ENCODE peak calls at places on chromosomes 11 and 22, in four cellular contexts. One of them, this sample, is unnamed.

GRCh38 chr11:5380740-5381342 is 2.8 kb upstream of the OR51M1 start:
- DNase-seq in kidney: no peak
- DNase-seq in heart right ventricle: peak; percentile 32
- DNase-seq in lower lobe of right lung: no peak
- DNase-seq in this sample: peak; percentile 83

GRCh38 chr11:126082251-126083109 is 19.8 kb upstream of the CDON start:
- DNase-seq in kidney: no peak
- DNase-seq in heart right ventricle: no peak
- DNase-seq in lower lobe of right lung: no peak
- DNase-seq in this sample: no peak

GRCh38 chr22:41401781-41402648 is 20.3 kb downstream of the TEF start:
- DNase-seq in kidney: peak; percentile 84
- DNase-seq in heart right ventricle: peak; percentile 73
- DNase-seq in lower lobe of right lung: peak; percentile 81
- DNase-seq in this sample: peak; percentile 81

GRCh38 chr11:2159536-2160413 is 1.2 kb downstream of the INS start:
- DNase-seq in kidney: no peak
- DNase-seq in heart right ventricle: no peak
- DNase-seq in lower lobe of right lung: no peak
- DNase-seq in this sample: no peak

GRCh38 chr11:110373061-110373702 is 56.6 kb upstream of the FDX1 start:
- DNase-seq in kidney: no peak
- DNase-seq in heart right ventricle: no peak
- DNase-seq in lower lobe of right lung: no peak
- DNase-seq in this sample: peak; percentile 48

GRCh38 chr11:64348611-64349387 is 8.8 kb downstream of the CCDC88B start:
- DNase-seq in kidney: no peak
- DNase-seq in heart right ventricle: no peak
- DNase-seq in lower lobe of right lung: no peak
- DNase-seq in this sample: no peak

GRCh38 chr11:79400717-79401330 is 40.0 kb downstream of the TENM4 start:
- DNase-seq in kidney: peak; percentile 65
- DNase-seq in heart right ventricle: peak; percentile 28
- DNase-seq in lower lobe of right lung: peak; percentile 51
- DNase-seq in this sample: peak; percentile 39

GRCh38 chr22:22684605-22685561 is 40.5 kb downstream of the GGTLC2 start:
- DNase-seq in kidney: no peak
- DNase-seq in heart right ventricle: no peak
- DNase-seq in lower lobe of right lung: no peak
- DNase-seq in this sample: peak; percentile 82

GRCh38 chr11:96052921-96053631 is 129.2 kb upstream of the MTMR2 start:
- DNase-seq in kidney: no peak
- DNase-seq in heart right ventricle: peak; percentile 34
- DNase-seq in lower lobe of right lung: no peak
- DNase-seq in this sample: peak; percentile 64

GRCh38 chr11:103349595-103349994 is 240.4 kb downstream of the DYNC2H1 start:
- DNase-seq in kidney: no peak
- DNase-seq in heart right ventricle: no peak
- DNase-seq in lower lobe of right lung: no peak
- DNase-seq in this sample: no peak

GRCh38 chr11:18745251-18745650 is 19.3 kb upstream of the IGSF22 start:
- DNase-seq in kidney: no peak
- DNase-seq in heart right ventricle: no peak
- DNase-seq in lower lobe of right lung: no peak
- DNase-seq in this sample: no peak
- TF ChIP-seq CTCF in kidney: no peak
- TF ChIP-seq CTCF in heart right ventricle: no peak
- TF ChIP-seq CTCF in lower lobe of right lung: no peak
- TF ChIP-seq CTCF in this sample: no peak

DNA sequence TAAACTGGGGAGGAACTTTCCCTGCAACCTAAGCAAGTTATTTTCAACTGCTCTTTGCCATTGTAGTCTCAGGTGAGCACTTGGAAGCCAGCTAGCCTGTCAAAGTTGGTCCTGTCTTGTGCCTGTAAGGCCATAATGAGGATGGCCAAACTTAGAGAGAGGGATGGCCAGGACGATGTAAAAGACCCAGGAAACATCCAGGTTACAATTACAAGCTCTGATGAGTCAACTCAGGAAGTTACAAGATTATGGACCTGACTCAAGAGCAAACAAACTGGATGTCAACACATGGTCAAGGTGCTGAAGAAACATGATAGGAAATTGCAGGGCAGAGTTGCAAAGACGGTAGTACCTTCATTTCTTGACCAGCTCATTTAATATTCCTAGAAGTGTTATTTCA is 1.6 kb downstream of the GTPBP1 start:
- DNase-seq in kidney: no peak
- DNase-seq in heart right ventricle: no peak
- DNase-seq in lower lobe of right lung: no peak
- DNase-seq in this sample: peak; percentile 40
- H3K4me3 ChIP-seq in kidney: peak overlapping the region; percentile 78
- H3K4me3 ChIP-seq in heart right ventricle: peak overlapping the region; percentile 96
- H3K4me3 ChIP-seq in lower lobe of right lung: peak overlapping the region; percentile 95
- H3K4me3 ChIP-seq in this sample: peak overlapping the region; percentile 83

GRCh38 chr11:26551186-26551801 is 20.8 kb downstream of the MUC15 start:
- DNase-seq in kidney: no peak
- DNase-seq in heart right ventricle: no peak
- DNase-seq in lower lobe of right lung: no peak
- DNase-seq in this sample: peak; percentile 61
- TF ChIP-seq CTCF in kidney: no peak
- TF ChIP-seq CTCF in heart right ventricle: peak; percentile 13
- TF ChIP-seq CTCF in lower lobe of right lung: peak; percentile 36
- TF ChIP-seq CTCF in this sample: peak; percentile 52

GRCh38 chr22:37419916-37420655 is 7.2 kb downstream of the ELFN2 start:
- DNase-seq in kidney: peak; percentile 81
- DNase-seq in heart right ventricle: no peak
- DNase-seq in lower lobe of right lung: no peak
- DNase-seq in this sample: no peak
- H3K4me3 ChIP-seq in kidney: no peak overlapping the region
- H3K4me3 ChIP-seq in heart right ventricle: peak overlapping the region; percentile 30
- H3K4me3 ChIP-seq in lower lobe of right lung: peak overlapping the region; percentile 29
- H3K4me3 ChIP-seq in this sample: peak overlapping the region; percentile 42

DNA sequence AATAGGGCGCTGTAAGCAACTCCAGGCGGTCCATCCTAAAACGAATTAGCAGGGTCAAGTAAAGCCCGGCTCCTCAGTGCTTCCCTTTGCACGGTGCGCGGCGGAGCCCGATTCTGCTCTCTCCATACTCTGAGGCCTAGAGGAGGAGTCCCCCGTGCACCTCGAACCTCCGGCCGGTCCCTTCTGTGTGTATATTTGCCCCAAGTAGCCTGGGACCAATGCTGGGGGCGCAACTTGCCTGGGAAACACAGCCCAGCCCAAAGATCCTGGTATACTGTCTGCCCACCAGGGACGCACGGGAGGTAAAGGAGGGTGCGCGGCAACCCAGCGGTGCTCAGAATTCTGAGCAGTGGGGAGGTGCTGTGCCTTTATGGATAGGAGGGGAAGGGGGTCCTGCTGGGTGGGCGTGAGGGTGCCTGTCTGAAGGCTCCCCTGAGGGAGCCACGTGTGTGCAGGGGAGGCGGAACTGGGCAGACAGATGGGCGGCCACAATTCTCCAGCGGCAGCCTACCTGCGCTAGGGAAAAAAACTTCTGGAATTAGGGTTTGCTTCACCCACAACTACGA is 4.8 kb upstream of the TBX1 start:
- DNase-seq in kidney: no peak
- DNase-seq in heart right ventricle: no peak
- DNase-seq in lower lobe of right lung: no peak
- DNase-seq in this sample: no peak
- TF ChIP-seq CTCF in kidney: no peak
- TF ChIP-seq CTCF in heart right ventricle: no peak
- TF ChIP-seq CTCF in lower lobe of right lung: no peak
- TF ChIP-seq CTCF in this sample: no peak